ENCODE peak calls at places on chromosomes 16 and 17, in eight cellular contexts. M is mammary epithelial cell, I is Peyer's patch, E is stomach, Q is small intestine, Z is NT2/D1, L is uterus, R is body of pancreas. A is an unnamed sample.

GRCh38 chr16:75486014-75486404 is 9.2 kb downstream of the CHST6 start:
- DNase-seq in M (peak; percentile 99), I (peak; percentile 70), E (no peak), Q (peak; percentile 85), Z (no peak), L (no peak), R (peak; percentile 44), A (no peak)

GRCh38 chr17:82117139-82118090 is 19.4 kb upstream of the FASN start:
- DNase-seq in M (no peak), I (no peak), E (no peak), Q (no peak), Z (no peak), L (no peak), R (no peak), A (no peak)

GRCh38 chr16:19135896-19136438 is 22.2 kb downstream of the ITPRIPL2 start:
- DNase-seq in M (peak; percentile 64), I (peak; percentile 87), E (peak; percentile 36), Q (peak; percentile 86), Z (no peak), L (no peak), R (no peak), A (no peak)

GRCh38 chr17:82830249-82830661 is 9.6 kb downstream of the ZNF750 start:
- DNase-seq in M (no peak), I (no peak), E (no peak), Q (no peak), Z (no peak), L (peak; percentile 69), R (peak; percentile 28), A (no peak)

GRCh38 chr17:31581491-31581890 is 190.0 kb downstream of the RAB11FIP4 start:
- DNase-seq in M (no peak), I (no peak), E (peak; percentile 64), Q (no peak), Z (no peak), L (no peak), R (peak; percentile 49), A (no peak)

GRCh38 chr16:71347146-71347545 is 11.4 kb upstream of the CALB2 start:
- DNase-seq in M (no peak), I (no peak), E (no peak), Q (no peak), Z (no peak), L (no peak), R (no peak), A (no peak)

GRCh38 chr16:47578573-47578972 is 117.4 kb downstream of the PHKB start:
- DNase-seq in M (peak; percentile 74), I (no peak), E (no peak), Q (no peak), Z (no peak), L (no peak), R (no peak), A (no peak)

GRCh38 chr16:81940781-81941560 is 70.3 kb downstream of the SDR42E1 start:
- DNase-seq in M (peak; percentile 63), I (no peak), E (no peak), Q (peak; percentile 60), Z (peak; percentile 15), L (no peak), R (no peak), A (no peak)

GRCh38 chr17:5555254-5555653 is 29.1 kb downstream of the NLRP1 start:
- DNase-seq in M (peak; percentile 82), I (no peak), E (no peak), Q (no peak), Z (no peak), L (no peak), R (no peak), A (no peak)

GRCh38 chr16:71328151-71328550 is 30.4 kb upstream of the CALB2 start:
- DNase-seq in M (no peak), I (no peak), E (no peak), Q (no peak), Z (no peak), L (no peak), R (no peak), A (no peak)

GRCh38 chr16:77298638-77299360 is 99.6 kb downstream of the SYCE1L start:
- DNase-seq in M (peak; percentile 92), I (no peak), E (no peak), Q (no peak), Z (no peak), L (peak; percentile 27), R (peak; percentile 9), A (no peak)

GRCh38 chr17:10699861-10700260 is 2.5 kb downstream of the ADPRM start:
- DNase-seq in M (no peak), I (no peak), E (no peak), Q (no peak), Z (no peak), L (no peak), R (no peak), A (no peak)

GRCh38 chr17:35790826-35791225 is 4.6 kb downstream of the MMP28 start:
- DNase-seq in M (peak; percentile 69), I (no peak), E (no peak), Q (peak; percentile 31), Z (no peak), L (no peak), R (no peak), A (no peak)

GRCh38 chr16:15493416-15494181 is 59.2 kb downstream of the BMERB1 start:
- DNase-seq in M (no peak), I (no peak), E (no peak), Q (no peak), Z (no peak), L (peak; percentile 63), R (no peak), A (no peak)

GRCh38 chr17:74892974-74893911 is at the start of gene FADS6:
- DNase-seq in M (no peak), I (peak; percentile 83), E (no peak), Q (peak; percentile 81), Z (no peak), L (no peak), R (no peak), A (no peak)

GRCh38 chr17:74898376-74898946 is 5.0 kb upstream of the FADS6 start:
- DNase-seq in M (peak; percentile 19), I (no peak), E (no peak), Q (no peak), Z (no peak), L (no peak), R (no peak), A (no peak)

GRCh38 chr17:74890554-74890953 is 2.9 kb downstream of the FADS6 start:
- DNase-seq in M (no peak), I (no peak), E (no peak), Q (no peak), Z (no peak), L (no peak), R (no peak), A (no peak)

GRCh38 chr17:74892013-74892841 is 1.2 kb downstream of the FADS6 start:
- DNase-seq in M (no peak), I (no peak), E (no peak), Q (peak; percentile 48), Z (no peak), L (no peak), R (peak; percentile 56), A (no peak)

DNA sequence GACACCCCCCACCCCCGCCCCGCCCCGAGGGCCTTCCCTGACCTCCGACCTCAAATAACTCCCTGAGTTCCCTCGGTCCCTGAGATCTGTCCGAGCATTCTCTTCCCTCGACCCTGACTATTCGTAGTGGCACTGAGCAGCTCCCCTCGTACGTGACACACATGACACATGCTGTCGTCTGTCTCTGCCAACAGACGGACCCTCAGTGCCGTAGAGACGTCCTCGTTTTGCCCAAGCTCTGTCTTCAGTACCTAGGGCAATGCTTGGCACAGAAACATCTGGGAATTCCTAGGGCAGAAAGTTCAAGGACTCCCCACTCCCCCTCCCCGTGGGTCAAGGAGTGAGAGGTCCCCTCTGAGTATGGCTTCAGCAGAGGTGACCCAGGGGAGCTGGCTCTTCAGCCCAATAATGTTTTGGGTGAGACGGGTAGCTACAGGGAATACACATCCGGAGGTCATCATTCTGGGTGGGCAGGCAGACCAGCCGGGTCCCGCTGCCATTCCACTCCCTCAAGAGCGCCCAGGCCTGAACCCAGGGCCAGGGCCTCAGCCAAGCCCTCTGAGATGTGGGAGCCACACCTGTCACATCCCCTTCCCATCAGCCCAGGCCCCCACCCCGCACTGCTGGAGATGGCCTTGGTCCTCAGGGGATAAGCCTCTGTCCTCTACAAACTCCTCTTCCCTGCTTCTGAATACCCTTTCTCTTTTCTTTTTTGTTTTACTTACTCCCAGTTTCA is 671 bp upstream of the FADS6 start:
- DNase-seq in M (no peak), I (no peak), E (no peak), Q (no peak), Z (no peak), L (no peak), R (no peak), A (no peak)
- H3K4me3 ChIP-seq in M (no peak overlapping the region), I (peak overlapping the region; percentile 24), E (peak overlapping the region; percentile 36), Q (no peak overlapping the region), Z (peak overlapping the region; percentile 61), L (no peak overlapping the region), R (no peak overlapping the region), A (no peak overlapping the region)

GRCh38 chr16:28097500-28097899 is 34.0 kb upstream of the GSG1L start:
- DNase-seq in M (no peak), I (peak; percentile 20), E (no peak), Q (no peak), Z (no peak), L (no peak), R (no peak), A (no peak)
- H3K36me3 ChIP-seq in M (peaks cover 22% of the 10 kb centered on the region), I (no peaks in the 10 kb centered on the region), E (peaks cover 69% of the 10 kb centered on the region), Q (peaks cover 20% of the 10 kb centered on the region), Z (peaks cover 61% of the 10 kb centered on the region), L (no peaks in the 10 kb centered on the region), R (peaks cover 14% of the 10 kb centered on the region), A (peaks cover 34% of the 10 kb centered on the region)

GRCh38 chr17:74110467-74110866 is 93.0 kb upstream of the RPL38 start:
- DNase-seq in M (no peak), I (no peak), E (no peak), Q (no peak), Z (no peak), L (no peak), R (no peak), A (no peak)

GRCh38 chr17:74101527-74101926 is 102.0 kb upstream of the RPL38 start:
- DNase-seq in M (no peak), I (no peak), E (no peak), Q (no peak), Z (no peak), L (no peak), R (no peak), A (no peak)

GRCh38 chr17:74108126-74108705 is 95.3 kb upstream of the RPL38 start:
- DNase-seq in M (no peak), I (peak; percentile 29), E (no peak), Q (no peak), Z (no peak), L (no peak), R (no peak), A (no peak)

GRCh38 chr17:74104921-74105320 is 98.6 kb upstream of the RPL38 start:
- DNase-seq in M (no peak), I (peak; percentile 11), E (no peak), Q (no peak), Z (no peak), L (no peak), R (no peak), A (no peak)

DNA sequence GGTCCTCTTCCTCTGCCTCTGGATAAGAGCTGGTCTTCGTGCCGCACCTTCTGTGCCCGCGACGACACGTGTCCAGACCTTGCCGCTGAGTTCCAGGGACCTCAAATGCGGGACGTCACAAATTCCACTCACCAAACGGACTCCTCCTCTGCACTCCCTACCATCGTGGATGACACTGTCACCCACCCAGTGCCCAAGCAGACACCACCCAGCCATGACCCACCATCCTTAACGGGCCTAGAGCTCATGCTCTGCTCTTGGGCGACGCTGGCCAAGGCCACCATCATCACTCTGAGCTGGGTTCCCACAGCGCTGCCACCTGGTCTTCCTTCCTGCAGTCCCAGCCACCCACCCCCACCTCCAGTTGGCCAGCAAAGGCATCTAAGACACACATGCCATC is 96.4 kb upstream of the RPL38 start:
- DNase-seq in M (no peak), I (peak; percentile 35), E (no peak), Q (no peak), Z (no peak), L (no peak), R (no peak), A (no peak)
- H3K27me3 ChIP-seq in M (no peaks in the 10 kb centered on the region), I (no peaks in the 10 kb centered on the region), E (peaks cover 10% of the 10 kb centered on the region), Q (no peaks in the 10 kb centered on the region), Z (peaks cover 12% of the 10 kb centered on the region), L (no peaks in the 10 kb centered on the region), R (no peaks in the 10 kb centered on the region), A (peaks cover 1% of the 10 kb centered on the region)

GRCh38 chr16:50620646-50621451 is 60.3 kb downstream of the SNX20 start:
- DNase-seq in M (no peak), I (no peak), E (no peak), Q (no peak), Z (no peak), L (no peak), R (no peak), A (no peak)
- H3K4me3 ChIP-seq in M (no peak overlapping the region), I (no peak overlapping the region), E (no peak overlapping the region), Q (no peak overlapping the region), Z (no peak overlapping the region), L (no peak overlapping the region), R (no peak overlapping the region), A (no peak overlapping the region)

A was measured in GM06990.